ENCODE peak calls at places on chromosomes 16 and 17, in five cellular contexts. B is hippocampal formation, P is mammary epithelial cell, E is posterior cingulate gyrus, N is NCI-H524. H is an unnamed sample.

GRCh38 chr17:78133179-78133951 is 2.8 kb downstream of the TMC8 start:
- DNase-seq in N (no peak), B (no peak), P (no peak), E (no peak), H (no peak)

GRCh38 chr16:28110479-28110878 is 47.0 kb upstream of the GSG1L start:
- DNase-seq in N (no peak), B (no peak), E (no peak), P (no peak), H (no peak)

GRCh38 chr16:29775742-29776408 is 2.2 kb upstream of the ZG16 start:
- DNase-seq in P (peak; percentile 70), N (peak; percentile 21), B (no peak), E (no peak), H (no peak)

GRCh38 chr16:13997933-13998332 is 73.2 kb upstream of the MRTFB start:
- DNase-seq in N (no peak), P (peak; percentile 16), E (no peak), B (no peak), H (no peak)

GRCh38 chr17:14747576-14747940 is 446.7 kb downstream of the HS3ST3B1 start:
- DNase-seq in E (no peak), B (no peak), N (no peak), P (no peak), H (no peak)

GRCh38 chr16:86519649-86520316 is 9.5 kb downstream of the FOXF1 start:
- DNase-seq in P (no peak), N (peak; percentile 27), B (peak; percentile 9), E (peak; percentile 59), H (no peak)

GRCh38 chr16:81618661-81619060 is 160.4 kb upstream of the PLCG2 start:
- DNase-seq in E (peak; percentile 54), N (no peak), P (no peak), B (peak; percentile 42), H (no peak)

GRCh38 chr16:85306071-85306792 is 194.0 kb upstream of the CIBAR2 start:
- DNase-seq in P (peak; percentile 61), N (no peak), B (peak; percentile 58), E (no peak), H (no peak)

GRCh38 chr16:54030451-54030850 is 256.1 kb downstream of the IRX3 start:
- DNase-seq in E (no peak), P (no peak), B (no peak), N (no peak), H (no peak)

GRCh38 chr17:77223642-77224420 is 83.1 kb downstream of the SEC14L1 start:
- DNase-seq in E (no peak), N (no peak), P (no peak), B (no peak), H (no peak)

GRCh38 chr16:50251375-50252081 is 14.8 kb upstream of the ADCY7 start:
- DNase-seq in E (no peak), P (peak; percentile 83), N (no peak), B (no peak), H (no peak)

GRCh38 chr16:17416461-17417221 is 54.1 kb downstream of the XYLT1 start:
- DNase-seq in E (peak; percentile 36), P (no peak), B (peak; percentile 19), N (no peak), H (no peak)

GRCh38 chr17:32278815-32279214 is 13.2 kb downstream of the RHBDL3 start:
- DNase-seq in B (no peak), E (no peak), N (no peak), P (no peak), H (no peak)

GRCh38 chr16:5446623-5447240 is 349.1 kb upstream of the EEF2KMT start:
- DNase-seq in N (no peak), P (no peak), E (no peak), B (no peak), H (no peak)

GRCh38 chr17:45413498-45413923 is 19.2 kb downstream of the ARHGAP27 start:
- DNase-seq in E (no peak), N (no peak), B (peak; percentile 35), P (no peak), H (no peak)

GRCh38 chr17:68198931-68199836 is 48.7 kb upstream of the AMZ2 start:
- DNase-seq in N (no peak), E (no peak), B (no peak), P (peak; percentile 37), H (no peak)

GRCh38 chr17:48051278-48051677 is 3.1 kb downstream of the NFE2L1 start:
- DNase-seq in N (no peak), E (no peak), P (peak; percentile 37), B (no peak), H (no peak)

GRCh38 chr16:59688006-59688405 is 953.9 kb upstream of the GOT2 start:
- DNase-seq in P (no peak), N (no peak), E (no peak), B (no peak), H (no peak)

GRCh38 chr17:19335951-19336631 is 26.4 kb downstream of the B9D1 start:
- DNase-seq in B (no peak), P (no peak), N (no peak), E (no peak), H (no peak)

H was measured in brain pericyte.